ENCODE peak calls at places on chromosomes 3 and 15, in six cellular contexts. One of them, this sample, is unnamed.

GRCh38 chr3:25910997-25911396 is 121.1 kb downstream of the OXSM start:
- DNase-seq in neural progenitor cell: peak; percentile 65
- DNase-seq in GM23338: peak; percentile 89
- DNase-seq in GM23248: peak; percentile 40
- DNase-seq in SK-N-SH: no peak
- DNase-seq in MM.1S: peak; percentile 24
- DNase-seq in this sample: peak; percentile 44

GRCh38 chr15:66931768-66932633 is 133.4 kb upstream of the SMAD3 start:
- DNase-seq in neural progenitor cell: peak; percentile 85
- DNase-seq in GM23338: peak; percentile 27
- DNase-seq in GM23248: peak; percentile 72
- DNase-seq in SK-N-SH: no peak
- DNase-seq in MM.1S: no peak
- DNase-seq in this sample: peak; percentile 84

GRCh38 chr15:69997701-69998273 is 99.9 kb downstream of the TLE3 start:
- DNase-seq in neural progenitor cell: no peak
- DNase-seq in GM23338: no peak
- DNase-seq in GM23248: peak; percentile 61
- DNase-seq in SK-N-SH: no peak
- DNase-seq in MM.1S: no peak
- DNase-seq in this sample: peak; percentile 61

GRCh38 chr3:165751654-165752053 is 85.6 kb downstream of the BCHE start:
- DNase-seq in neural progenitor cell: no peak
- DNase-seq in GM23338: peak; percentile 8
- DNase-seq in GM23248: no peak
- DNase-seq in SK-N-SH: no peak
- DNase-seq in MM.1S: no peak
- DNase-seq in this sample: no peak

GRCh38 chr3:60992395-60992794 is 258.9 kb downstream of the FHIT start:
- DNase-seq in neural progenitor cell: no peak
- DNase-seq in GM23338: no peak
- DNase-seq in GM23248: no peak
- DNase-seq in SK-N-SH: no peak
- DNase-seq in MM.1S: no peak
- DNase-seq in this sample: no peak

GRCh38 chr15:42994546-42994945 is 74.0 kb upstream of the TTBK2 start:
- DNase-seq in neural progenitor cell: no peak
- DNase-seq in GM23338: no peak
- DNase-seq in GM23248: peak; percentile 59
- DNase-seq in SK-N-SH: no peak
- DNase-seq in MM.1S: no peak
- DNase-seq in this sample: peak; percentile 62

GRCh38 chr15:65914371-65914770 is 45.1 kb downstream of the RAB11A start:
- DNase-seq in neural progenitor cell: no peak
- DNase-seq in GM23338: no peak
- DNase-seq in GM23248: peak; percentile 8
- DNase-seq in SK-N-SH: no peak
- DNase-seq in MM.1S: no peak
- DNase-seq in this sample: no peak

GRCh38 chr3:143433787-143434378 is 314.3 kb downstream of the CHST2 start:
- DNase-seq in neural progenitor cell: peak; percentile 24
- DNase-seq in GM23338: peak; percentile 77
- DNase-seq in GM23248: peak; percentile 14
- DNase-seq in SK-N-SH: peak; percentile 2
- DNase-seq in MM.1S: no peak
- DNase-seq in this sample: peak; percentile 26

GRCh38 chr3:88038561-88038960 is 20.2 kb downstream of the CGGBP1 start:
- DNase-seq in neural progenitor cell: no peak
- DNase-seq in GM23338: no peak
- DNase-seq in GM23248: peak; percentile 94
- DNase-seq in SK-N-SH: no peak
- DNase-seq in MM.1S: no peak
- DNase-seq in this sample: no peak

GRCh38 chr15:74826372-74826819 is at the start of gene CPLX3:
- DNase-seq in neural progenitor cell: peak; percentile 83
- DNase-seq in GM23338: peak; percentile 69
- DNase-seq in GM23248: peak; percentile 32
- DNase-seq in SK-N-SH: peak; percentile 62
- DNase-seq in MM.1S: peak; percentile 33
- DNase-seq in this sample: no peak

GRCh38 chr3:159818399-159818798 is 170.2 kb upstream of the IL12A start:
- DNase-seq in neural progenitor cell: peak; percentile 71
- DNase-seq in GM23338: peak; percentile 70
- DNase-seq in GM23248: no peak
- DNase-seq in SK-N-SH: peak; percentile 68
- DNase-seq in MM.1S: no peak
- DNase-seq in this sample: no peak

GRCh38 chr3:77320514-77320913 is 280.6 kb downstream of the ROBO2 start:
- DNase-seq in neural progenitor cell: peak; percentile 70
- DNase-seq in GM23338: peak; percentile 80
- DNase-seq in GM23248: peak; percentile 52
- DNase-seq in SK-N-SH: peak; percentile 21
- DNase-seq in MM.1S: peak; percentile 42
- DNase-seq in this sample: peak; percentile 69

GRCh38 chr3:73485877-73486311 is 138.8 kb downstream of the PDZRN3 start:
- DNase-seq in neural progenitor cell: no peak
- DNase-seq in GM23338: no peak
- DNase-seq in GM23248: no peak
- DNase-seq in SK-N-SH: peak; percentile 53
- DNase-seq in MM.1S: no peak
- DNase-seq in this sample: no peak

GRCh38 chr3:170128259-170128976 is 53.1 kb downstream of the PHC3 start:
- DNase-seq in neural progenitor cell: no peak
- DNase-seq in GM23338: no peak
- DNase-seq in GM23248: no peak
- DNase-seq in SK-N-SH: no peak
- DNase-seq in MM.1S: peak; percentile 98
- DNase-seq in this sample: no peak

GRCh38 chr3:38792983-38793382 is 23.0 kb downstream of the SCN10A start:
- DNase-seq in neural progenitor cell: no peak
- DNase-seq in GM23338: no peak
- DNase-seq in GM23248: no peak
- DNase-seq in SK-N-SH: no peak
- DNase-seq in MM.1S: no peak
- DNase-seq in this sample: no peak

GRCh38 chr3:15032650-15033049 is 32.5 kb downstream of the MRPS25 start:
- DNase-seq in neural progenitor cell: no peak
- DNase-seq in GM23338: no peak
- DNase-seq in GM23248: peak; percentile 11
- DNase-seq in SK-N-SH: no peak
- DNase-seq in MM.1S: no peak
- DNase-seq in this sample: no peak

GRCh38 chr15:50257924-50258323 is 7.6 kb downstream of the HDC start:
- DNase-seq in neural progenitor cell: no peak
- DNase-seq in GM23338: no peak
- DNase-seq in GM23248: peak; percentile 35
- DNase-seq in SK-N-SH: no peak
- DNase-seq in MM.1S: no peak
- DNase-seq in this sample: peak; percentile 63

GRCh38 chr3:160403028-160403545 is 3.6 kb downstream of the SMC4 start:
- DNase-seq in neural progenitor cell: no peak
- DNase-seq in GM23338: no peak
- DNase-seq in GM23248: peak; percentile 26
- DNase-seq in SK-N-SH: no peak
- DNase-seq in MM.1S: peak; percentile 53
- DNase-seq in this sample: peak; percentile 17

GRCh38 chr15:74626336-74626735 is 10.7 kb downstream of the CLK3 start:
- DNase-seq in neural progenitor cell: no peak
- DNase-seq in GM23338: no peak
- DNase-seq in GM23248: no peak
- DNase-seq in SK-N-SH: no peak
- DNase-seq in MM.1S: no peak
- DNase-seq in this sample: no peak

GRCh38 chr3:131636266-131636775 is 133.6 kb upstream of the MRPL3 start:
- DNase-seq in neural progenitor cell: no peak
- DNase-seq in GM23338: no peak
- DNase-seq in GM23248: no peak
- DNase-seq in SK-N-SH: no peak
- DNase-seq in MM.1S: no peak
- DNase-seq in this sample: no peak

GRCh38 chr3:172601066-172601832 is 78.0 kb upstream of the TNFSF10 start:
- DNase-seq in neural progenitor cell: no peak
- DNase-seq in GM23338: no peak
- DNase-seq in GM23248: no peak
- DNase-seq in SK-N-SH: no peak
- DNase-seq in MM.1S: no peak
- DNase-seq in this sample: no peak

GRCh38 chr15:65254237-65254820 is 32.4 kb downstream of the PARP16 start:
- DNase-seq in neural progenitor cell: peak; percentile 89
- DNase-seq in GM23338: peak; percentile 38
- DNase-seq in GM23248: no peak
- DNase-seq in SK-N-SH: peak; percentile 46
- DNase-seq in MM.1S: no peak
- DNase-seq in this sample: no peak

GRCh38 chr3:119175869-119176756 is 2.7 kb downstream of the UPK1B start:
- DNase-seq in neural progenitor cell: no peak
- DNase-seq in GM23338: no peak
- DNase-seq in GM23248: peak; percentile 89
- DNase-seq in SK-N-SH: no peak
- DNase-seq in MM.1S: no peak
- DNase-seq in this sample: peak; percentile 87

GRCh38 chr15:100330221-100330620 is 11.6 kb downstream of the ADAMTS17 start:
- DNase-seq in neural progenitor cell: no peak
- DNase-seq in GM23338: no peak
- DNase-seq in GM23248: no peak
- DNase-seq in SK-N-SH: no peak
- DNase-seq in MM.1S: no peak
- DNase-seq in this sample: no peak

GRCh38 chr3:197791120-197792018 is at the start of gene LRCH3:
- DNase-seq in neural progenitor cell: peak; percentile 96
- DNase-seq in GM23338: peak; percentile 94
- DNase-seq in GM23248: peak; percentile 89
- DNase-seq in SK-N-SH: peak; percentile 99
- DNase-seq in MM.1S: peak; percentile 83
- DNase-seq in this sample: peak; percentile 68

GRCh38 chr3:197793246-197793645 is 2.2 kb downstream of the LRCH3 start:
- DNase-seq in neural progenitor cell: no peak
- DNase-seq in GM23338: no peak
- DNase-seq in GM23248: peak; percentile 68
- DNase-seq in SK-N-SH: no peak
- DNase-seq in MM.1S: no peak
- DNase-seq in this sample: peak; percentile 54

GRCh38 chr3:197794115-197794514 is 3.1 kb downstream of the LRCH3 start:
- DNase-seq in neural progenitor cell: no peak
- DNase-seq in GM23338: no peak
- DNase-seq in GM23248: no peak
- DNase-seq in SK-N-SH: no peak
- DNase-seq in MM.1S: no peak
- DNase-seq in this sample: no peak

GRCh38 chr3:197790033-197790432 is 1.0 kb upstream of the LRCH3 start:
- DNase-seq in neural progenitor cell: no peak
- DNase-seq in GM23338: no peak
- DNase-seq in GM23248: no peak
- DNase-seq in SK-N-SH: no peak
- DNase-seq in MM.1S: no peak
- DNase-seq in this sample: no peak

DNA sequence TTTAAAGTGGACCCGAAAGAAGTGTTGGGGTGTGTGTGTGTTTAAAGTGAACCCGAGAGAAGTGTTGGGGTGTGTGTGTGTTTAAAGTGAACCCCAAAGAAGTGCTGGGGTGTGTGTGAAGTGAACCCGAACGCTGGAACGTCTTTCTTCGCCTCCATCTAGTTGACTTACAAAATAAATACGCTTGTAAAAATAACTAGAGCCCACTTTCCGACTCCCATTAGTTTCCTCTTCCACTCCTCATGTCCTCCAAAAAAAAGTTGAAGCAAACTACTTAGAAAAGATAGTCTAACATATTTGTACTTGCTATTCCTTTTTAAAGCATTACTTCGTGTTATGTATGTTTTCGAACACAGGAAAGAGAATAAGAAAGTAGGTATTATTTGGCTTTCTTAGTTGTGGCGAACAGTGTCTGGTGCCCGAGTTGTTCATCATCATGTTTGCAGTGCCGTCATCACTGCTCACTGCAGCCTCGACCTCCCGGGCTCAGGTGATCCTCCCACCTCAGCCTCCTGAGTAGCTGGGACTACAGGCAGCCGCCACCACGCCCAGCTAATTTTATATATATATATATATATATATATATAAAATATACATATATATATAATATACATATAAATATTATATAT is 1.1 kb downstream of the LRCH3 start:
- DNase-seq in neural progenitor cell: no peak
- DNase-seq in GM23338: no peak
- DNase-seq in GM23248: peak; percentile 61
- DNase-seq in SK-N-SH: no peak
- DNase-seq in MM.1S: no peak
- DNase-seq in this sample: peak; percentile 33
- H3F3A ChIP-seq in neural progenitor cell: peaks cover 12% of the 10 kb centered on the region
- H3F3A ChIP-seq in GM23338: peaks cover 4% of the 10 kb centered on the region
- H3F3A ChIP-seq in GM23248: peaks cover 58% of the 10 kb centered on the region
- H3F3A ChIP-seq in SK-N-SH: peaks cover 20% of the 10 kb centered on the region
- H3F3A ChIP-seq in MM.1S: peaks cover 25% of the 10 kb centered on the region
- H3F3A ChIP-seq in this sample: no peaks in the 10 kb centered on the region

GRCh38 chr3:135865554-135865953 is 100.0 kb upstream of the PPP2R3A start:
- DNase-seq in neural progenitor cell: no peak
- DNase-seq in GM23338: no peak
- DNase-seq in GM23248: no peak
- DNase-seq in SK-N-SH: no peak
- DNase-seq in MM.1S: no peak
- DNase-seq in this sample: no peak

GRCh38 chr3:135864060-135864459 is 101.5 kb upstream of the PPP2R3A start:
- DNase-seq in neural progenitor cell: no peak
- DNase-seq in GM23338: no peak
- DNase-seq in GM23248: no peak
- DNase-seq in SK-N-SH: no peak
- DNase-seq in MM.1S: no peak
- DNase-seq in this sample: no peak

GRCh38 chr3:135865085-135865484 is 100.4 kb upstream of the PPP2R3A start:
- DNase-seq in neural progenitor cell: no peak
- DNase-seq in GM23338: no peak
- DNase-seq in GM23248: peak; percentile 45
- DNase-seq in SK-N-SH: no peak
- DNase-seq in MM.1S: no peak
- DNase-seq in this sample: no peak

GRCh38 chr3:135862361-135862760 is 103.2 kb upstream of the PPP2R3A start:
- DNase-seq in neural progenitor cell: no peak
- DNase-seq in GM23338: no peak
- DNase-seq in GM23248: peak; percentile 52
- DNase-seq in SK-N-SH: no peak
- DNase-seq in MM.1S: no peak
- DNase-seq in this sample: no peak

GRCh38 chr3:135860761-135861160 is 104.8 kb upstream of the PPP2R3A start:
- DNase-seq in neural progenitor cell: no peak
- DNase-seq in GM23338: no peak
- DNase-seq in GM23248: no peak
- DNase-seq in SK-N-SH: no peak
- DNase-seq in MM.1S: no peak
- DNase-seq in this sample: no peak
- TF ChIP-seq EZH2phosphoT487 in neural progenitor cell: no peak
- TF ChIP-seq EZH2phosphoT487 in GM23338: no peak
- TF ChIP-seq EZH2phosphoT487 in GM23248: no peak
- TF ChIP-seq EZH2phosphoT487 in SK-N-SH: no peak
- TF ChIP-seq EZH2phosphoT487 in MM.1S: no peak
- TF ChIP-seq EZH2phosphoT487 in this sample: no peak

GRCh38 chr3:149579161-149579560 is 78.7 kb downstream of the WWTR1 start:
- DNase-seq in neural progenitor cell: no peak
- DNase-seq in GM23338: no peak
- DNase-seq in GM23248: no peak
- DNase-seq in SK-N-SH: no peak
- DNase-seq in MM.1S: no peak
- DNase-seq in this sample: peak; percentile 34
- H3F3A ChIP-seq in neural progenitor cell: peaks cover 28% of the 10 kb centered on the region
- H3F3A ChIP-seq in GM23338: peaks cover 4% of the 10 kb centered on the region
- H3F3A ChIP-seq in GM23248: peaks cover 79% of the 10 kb centered on the region
- H3F3A ChIP-seq in SK-N-SH: peaks cover 68% of the 10 kb centered on the region
- H3F3A ChIP-seq in MM.1S: peaks cover 15% of the 10 kb centered on the region
- H3F3A ChIP-seq in this sample: peaks cover 18% of the 10 kb centered on the region

GRCh38 chr3:12544652-12545472 is 437 bp downstream of the MKRN2OS start:
- DNase-seq in neural progenitor cell: no peak
- DNase-seq in GM23338: no peak
- DNase-seq in GM23248: no peak
- DNase-seq in SK-N-SH: no peak
- DNase-seq in MM.1S: no peak
- DNase-seq in this sample: peak; percentile 31
- TF ChIP-seq EZH2phosphoT487 in neural progenitor cell: no peak
- TF ChIP-seq EZH2phosphoT487 in GM23338: no peak
- TF ChIP-seq EZH2phosphoT487 in GM23248: no peak
- TF ChIP-seq EZH2phosphoT487 in SK-N-SH: no peak
- TF ChIP-seq EZH2phosphoT487 in MM.1S: no peak
- TF ChIP-seq EZH2phosphoT487 in this sample: no peak